ENCODE peak calls at places on chromosomes 12 and 14, in seven cellular contexts. E is stromal cell of bone marrow; A is Ammon's horn; M is astrocyte of the spinal cord; U is thyroid gland; X is activated CD8-positive, alpha-beta memory T cell treated with anti-CD3 and anti-CD28 coated beads for 24 hours; J is neural crest cell. F is an unnamed sample.

GRCh38 chr12:15788266-15789214 is 648 bp downstream of the EPS8 start:
- DNase-seq in E (no peak), A (peak; percentile 37), M (peak; percentile 63), U (peak; percentile 67), X (no peak), J (peak; percentile 12), F (peak; percentile 42)

GRCh38 chr12:100699209-100699608 is 95.4 kb upstream of the ANO4 start:
- DNase-seq in E (no peak), A (peak; percentile 53), M (no peak), U (no peak), X (no peak), J (no peak), F (no peak)

GRCh38 chr12:58369576-58369975 is 428.2 kb downstream of the ATP23 start:
- DNase-seq in E (no peak), A (no peak), M (no peak), U (no peak), X (no peak), J (no peak), F (no peak)

GRCh38 chr12:78887008-78887407 is 22.4 kb downstream of the SYT1 start:
- DNase-seq in E (peak; percentile 22), A (no peak), M (peak; percentile 84), U (no peak), X (no peak), J (no peak), F (no peak)

GRCh38 chr14:94816113-94816512 is 46.2 kb upstream of the GSC start:
- DNase-seq in E (no peak), A (no peak), M (no peak), U (no peak), X (no peak), J (no peak), F (no peak)

GRCh38 chr14:73753887-73754880 is 40.0 kb upstream of the PNMA1 start:
- DNase-seq in E (no peak), A (peak; percentile 83), M (peak; percentile 35), U (peak; percentile 82), X (peak; percentile 76), J (no peak), F (no peak)

GRCh38 chr12:93667672-93668071 is 9.5 kb upstream of the CRADD start:
- DNase-seq in E (no peak), A (no peak), M (peak; percentile 59), U (no peak), X (no peak), J (no peak), F (no peak)

GRCh38 chr12:76030378-76031080 is 1.0 kb downstream of the PHLDA1 start:
- DNase-seq in E (no peak), A (peak; percentile 48), M (no peak), U (peak; percentile 51), X (peak; percentile 88), J (peak; percentile 34), F (peak; percentile 23)

GRCh38 chr12:43238281-43238680 is 313.7 kb downstream of the ADAMTS20 start:
- DNase-seq in E (no peak), A (no peak), M (no peak), U (no peak), X (no peak), J (no peak), F (no peak)

GRCh38 chr14:88559852-88560251 is 3.0 kb upstream of the ZC3H14 start:
- DNase-seq in E (peak; percentile 59), A (peak; percentile 16), M (peak; percentile 64), U (peak; percentile 50), X (no peak), J (no peak), F (no peak)

GRCh38 chr12:57909611-57910010 is 31.8 kb upstream of the ATP23 start:
- DNase-seq in E (no peak), A (no peak), M (no peak), U (no peak), X (no peak), J (no peak), F (no peak)

GRCh38 chr12:34298176-34298970 is 276.1 kb downstream of the ALG10 start:
- DNase-seq in E (no peak), A (no peak), M (no peak), U (no peak), X (no peak), J (no peak), F (no peak)

GRCh38 chr12:65962921-65963883 is 138.9 kb downstream of the HMGA2 start:
- DNase-seq in E (no peak), A (no peak), M (peak; percentile 75), U (peak; percentile 69), X (no peak), J (peak; percentile 38), F (no peak)